ENCODE peak calls at places on chromosomes 11 and 22, in nine cellular contexts. One of them, this sample, is unnamed.
A peak's percentile ranks its signal among the peaks of the same experiment; 100 is the strongest.

GRCh38 chr11:75969626-75970308 is 154.8 kb downstream of the UVRAG start:
- DNase-seq in CD4-positive, CD25-positive, alpha-beta regulatory T cell: no peak
- DNase-seq in LoVo: peak; percentile 2
- DNase-seq in NAMALWA: no peak
- DNase-seq in activated T-cell treated with anti-CD3 and anti-CD28 coated beads for 1 hour: no peak
- DNase-seq in GDM1: no peak
- DNase-seq in chondrocyte: no peak
- DNase-seq in CD8-positive, alpha-beta memory T cell: no peak
- DNase-seq in fibroblast of the aortic adventitia: peak; percentile 70
- DNase-seq in this sample: no peak

GRCh38 chr11:68961245-68961644 is 19.5 kb downstream of the MRGPRD start:
- DNase-seq in chondrocyte: peak; percentile 68
- DNase-seq in NAMALWA: no peak
- DNase-seq in GDM1: no peak
- DNase-seq in activated T-cell treated with anti-CD3 and anti-CD28 coated beads for 1 hour: no peak
- DNase-seq in CD8-positive, alpha-beta memory T cell: no peak
- DNase-seq in fibroblast of the aortic adventitia: no peak
- DNase-seq in CD4-positive, CD25-positive, alpha-beta regulatory T cell: no peak
- DNase-seq in LoVo: no peak
- DNase-seq in this sample: no peak

GRCh38 chr22:47059076-47059475 is 296.6 kb downstream of the TBC1D22A start:
- DNase-seq in GDM1: no peak
- DNase-seq in activated T-cell treated with anti-CD3 and anti-CD28 coated beads for 1 hour: no peak
- DNase-seq in CD4-positive, CD25-positive, alpha-beta regulatory T cell: no peak
- DNase-seq in chondrocyte: no peak
- DNase-seq in LoVo: no peak
- DNase-seq in fibroblast of the aortic adventitia: no peak
- DNase-seq in CD8-positive, alpha-beta memory T cell: no peak
- DNase-seq in NAMALWA: peak; percentile 28
- DNase-seq in this sample: no peak

GRCh38 chr22:37803636-37804371 is 3.9 kb upstream of the GCAT start:
- DNase-seq in activated T-cell treated with anti-CD3 and anti-CD28 coated beads for 1 hour: no peak
- DNase-seq in fibroblast of the aortic adventitia: no peak
- DNase-seq in NAMALWA: no peak
- DNase-seq in GDM1: no peak
- DNase-seq in LoVo: no peak
- DNase-seq in CD8-positive, alpha-beta memory T cell: no peak
- DNase-seq in chondrocyte: no peak
- DNase-seq in CD4-positive, CD25-positive, alpha-beta regulatory T cell: no peak
- DNase-seq in this sample: no peak

GRCh38 chr22:19870153-19871022 is 15.7 kb upstream of the GNB1L start:
- DNase-seq in GDM1: no peak
- DNase-seq in fibroblast of the aortic adventitia: no peak
- DNase-seq in CD4-positive, CD25-positive, alpha-beta regulatory T cell: no peak
- DNase-seq in chondrocyte: peak; percentile 90
- DNase-seq in activated T-cell treated with anti-CD3 and anti-CD28 coated beads for 1 hour: no peak
- DNase-seq in NAMALWA: no peak
- DNase-seq in LoVo: no peak
- DNase-seq in CD8-positive, alpha-beta memory T cell: no peak
- DNase-seq in this sample: no peak

GRCh38 chr11:73577496-73577917 is 20.4 kb downstream of the FAM168A start:
- DNase-seq in chondrocyte: no peak
- DNase-seq in NAMALWA: no peak
- DNase-seq in CD8-positive, alpha-beta memory T cell: no peak
- DNase-seq in activated T-cell treated with anti-CD3 and anti-CD28 coated beads for 1 hour: no peak
- DNase-seq in fibroblast of the aortic adventitia: peak; percentile 73
- DNase-seq in LoVo: no peak
- DNase-seq in GDM1: no peak
- DNase-seq in CD4-positive, CD25-positive, alpha-beta regulatory T cell: no peak
- DNase-seq in this sample: no peak

GRCh38 chr11:10503777-10504176 is 37.2 kb downstream of the RNF141 start:
- DNase-seq in GDM1: no peak
- DNase-seq in LoVo: no peak
- DNase-seq in activated T-cell treated with anti-CD3 and anti-CD28 coated beads for 1 hour: no peak
- DNase-seq in CD4-positive, CD25-positive, alpha-beta regulatory T cell: no peak
- DNase-seq in NAMALWA: no peak
- DNase-seq in fibroblast of the aortic adventitia: no peak
- DNase-seq in CD8-positive, alpha-beta memory T cell: no peak
- DNase-seq in chondrocyte: no peak
- DNase-seq in this sample: no peak

GRCh38 chr22:42116848-42117424 is 13.7 kb downstream of the CYP2D6 start:
- DNase-seq in fibroblast of the aortic adventitia: no peak
- DNase-seq in GDM1: no peak
- DNase-seq in NAMALWA: peak; percentile 33
- DNase-seq in activated T-cell treated with anti-CD3 and anti-CD28 coated beads for 1 hour: no peak
- DNase-seq in CD8-positive, alpha-beta memory T cell: no peak
- DNase-seq in CD4-positive, CD25-positive, alpha-beta regulatory T cell: no peak
- DNase-seq in LoVo: no peak
- DNase-seq in chondrocyte: no peak
- DNase-seq in this sample: no peak

GRCh38 chr11:7143908-7144307 is 55.1 kb downstream of the RBMXL2 start:
- DNase-seq in activated T-cell treated with anti-CD3 and anti-CD28 coated beads for 1 hour: no peak
- DNase-seq in CD8-positive, alpha-beta memory T cell: no peak
- DNase-seq in chondrocyte: no peak
- DNase-seq in NAMALWA: peak; percentile 54
- DNase-seq in fibroblast of the aortic adventitia: peak; percentile 42
- DNase-seq in LoVo: no peak
- DNase-seq in GDM1: no peak
- DNase-seq in CD4-positive, CD25-positive, alpha-beta regulatory T cell: no peak
- DNase-seq in this sample: no peak

GRCh38 chr11:121337740-121338272 is 45.2 kb downstream of the SC5D start:
- DNase-seq in CD4-positive, CD25-positive, alpha-beta regulatory T cell: no peak
- DNase-seq in LoVo: no peak
- DNase-seq in chondrocyte: no peak
- DNase-seq in activated T-cell treated with anti-CD3 and anti-CD28 coated beads for 1 hour: no peak
- DNase-seq in NAMALWA: no peak
- DNase-seq in GDM1: no peak
- DNase-seq in fibroblast of the aortic adventitia: no peak
- DNase-seq in CD8-positive, alpha-beta memory T cell: no peak
- DNase-seq in this sample: no peak